ENCODE peak calls at places on chromosomes 3 and 15, in four cellular contexts. D is H1, W is mesendoderm, N is mesenchymal stem cell. X is an unnamed sample.
A peak's percentile ranks its signal among the peaks of the same experiment; 100 is the strongest.

GRCh38 chr15:80003934-80004472 is 33.0 kb upstream of the BCL2A1 start:
- DNase-seq in D (no peak), W (no peak), N (no peak), X (no peak)

GRCh38 chr15:79132770-79133169 is 42.2 kb upstream of the RASGRF1 start:
- DNase-seq in D (no peak), W (no peak), N (no peak), X (no peak)

GRCh38 chr3:126460386-126460785 is 15.3 kb downstream of the ZXDC start:
- DNase-seq in D (no peak), W (no peak), N (no peak), X (no peak)

GRCh38 chr3:131549340-131549739 is 46.6 kb upstream of the MRPL3 start:
- DNase-seq in D (no peak), W (peak; percentile 16), N (no peak), X (no peak)

GRCh38 chr3:188360364-188360881 is 206.5 kb downstream of the LPP start:
- DNase-seq in D (no peak), W (no peak), N (no peak), X (no peak)

GRCh38 chr3:150603888-150604319 is 783 bp downstream of the SELENOT start:
- DNase-seq in D (no peak), W (peak; percentile 61), N (no peak), X (no peak)

GRCh38 chr15:77974098-77974414 is 103.5 kb downstream of the TBC1D2B start:
- DNase-seq in D (no peak), W (no peak), N (peak; percentile 45), X (peak; percentile 56)

GRCh38 chr3:31775383-31775782 is 205.7 kb downstream of the OSBPL10 start:
- DNase-seq in D (no peak), W (no peak), N (no peak), X (no peak)

GRCh38 chr3:45952456-45952855 is 9.2 kb downstream of the CXCR6 start:
- DNase-seq in D (no peak), W (no peak), N (no peak), X (no peak)

GRCh38 chr3:97804471-97804870 is 17.3 kb upstream of the CRYBG3 start:
- DNase-seq in D (no peak), W (no peak), N (peak; percentile 5), X (peak; percentile 10)

GRCh38 chr3:64399205-64399800 is 174.0 kb upstream of the PRICKLE2 start:
- DNase-seq in D (no peak), W (peak; percentile 78), N (peak; percentile 78), X (peak; percentile 70)

DNA sequence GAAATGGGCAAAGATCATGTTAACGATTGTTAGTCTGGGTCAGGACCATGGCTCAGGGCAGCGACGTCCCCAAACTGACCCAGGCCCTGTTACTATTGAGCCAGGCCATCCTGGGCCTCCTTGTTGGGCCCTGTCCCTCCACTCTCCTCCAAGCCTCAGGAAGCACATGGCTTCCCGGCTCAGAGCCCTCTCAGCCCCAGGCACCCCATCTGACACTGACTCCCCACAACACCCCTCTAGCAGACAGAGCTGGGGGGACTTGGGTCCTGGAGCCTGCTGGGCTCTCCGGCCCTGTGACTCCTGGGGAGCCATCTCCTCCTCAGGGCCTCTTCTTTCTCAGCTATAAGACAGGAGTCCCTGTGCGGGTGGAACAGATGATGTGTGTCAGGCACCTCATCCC is 282.2 kb upstream of the TLE3 start:
- DNase-seq in D (no peak), W (no peak), N (no peak), X (no peak)
- H2AK5ac ChIP-seq in D (no peak overlapping the region), W (no peak overlapping the region), N (no peak overlapping the region), X (no peak overlapping the region)

DNA sequence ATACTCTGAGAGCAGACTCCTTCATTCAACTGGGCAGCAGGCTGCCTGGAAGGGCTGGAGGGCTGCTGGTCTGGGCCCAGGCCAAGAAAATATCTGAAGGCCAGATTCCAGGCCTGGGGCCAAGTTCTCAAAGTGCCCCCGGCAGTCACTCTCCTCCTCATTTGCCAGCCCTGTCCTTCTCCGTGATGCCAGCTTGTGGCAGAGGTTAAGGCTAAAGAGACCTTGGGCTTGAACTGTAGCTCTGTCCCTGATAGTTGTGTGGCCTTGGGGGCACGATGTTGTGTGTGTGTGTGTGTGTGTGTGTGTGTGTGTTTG is 39.0 kb downstream of the FAM3D start:
- DNase-seq in D (no peak), W (no peak), N (no peak), X (no peak)
- H2AK5ac ChIP-seq in D (peak overlapping the region; percentile 67), W (no peak overlapping the region), N (no peak overlapping the region), X (peak overlapping the region; percentile 89)

GRCh38 chr3:127538569-127538968 is 52.0 kb downstream of the TPRA1 start:
- DNase-seq in D (no peak), W (no peak), N (no peak), X (no peak)

GRCh38 chr3:127536818-127537810 is 53.4 kb downstream of the TPRA1 start:
- DNase-seq in D (no peak), W (peak; percentile 79), N (no peak), X (no peak)

GRCh38 chr3:127541320-127541719 is 49.2 kb downstream of the TPRA1 start:
- DNase-seq in D (no peak), W (no peak), N (no peak), X (no peak)

GRCh38 chr3:127542441-127542952 is 48.0 kb downstream of the TPRA1 start:
- DNase-seq in D (no peak), W (no peak), N (no peak), X (no peak)

GRCh38 chr3:127539366-127540060 is 51.0 kb downstream of the TPRA1 start:
- DNase-seq in D (no peak), W (no peak), N (no peak), X (no peak)
- H2AK5ac ChIP-seq in D (no peak overlapping the region), W (no peak overlapping the region), N (no peak overlapping the region), X (no peak overlapping the region)

DNA sequence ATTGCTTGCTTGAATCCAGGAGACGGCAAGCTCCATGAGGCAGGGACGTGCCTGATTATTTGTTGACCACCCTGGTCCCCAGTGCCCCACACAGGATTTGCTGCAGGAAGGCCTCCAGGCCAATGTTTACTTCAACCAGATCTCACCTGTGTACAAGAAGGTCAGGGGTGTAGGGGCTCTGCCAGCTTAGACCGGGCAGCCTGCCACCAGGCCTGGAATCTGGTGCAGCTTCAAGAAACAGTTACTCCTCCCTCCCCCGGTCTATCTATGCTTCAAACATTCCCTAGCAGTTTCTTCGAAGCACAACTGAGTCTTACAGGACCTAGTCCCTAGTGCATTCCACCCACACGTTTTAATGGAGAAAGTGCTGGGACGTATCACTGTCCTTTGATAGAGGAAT is 8.1 kb downstream of the SH3BP5 start:
- DNase-seq in D (no peak), W (peak; percentile 37), N (no peak), X (no peak)
- H2AK5ac ChIP-seq in D (no peak overlapping the region), W (no peak overlapping the region), N (no peak overlapping the region), X (no peak overlapping the region)

GRCh38 chr3:51943451-51944391 is 1.6 kb downstream of the PARP3 start:
- DNase-seq in D (no peak), W (no peak), N (no peak), X (no peak)

GRCh38 chr3:51944541-51945021 is 2.4 kb downstream of the PARP3 start:
- DNase-seq in D (no peak), W (no peak), N (no peak), X (no peak)

GRCh38 chr3:51945926-51946500 is 3.9 kb downstream of the PARP3 start:
- DNase-seq in D (no peak), W (no peak), N (no peak), X (no peak)

GRCh38 chr3:51946796-51947195 is 4.6 kb downstream of the PARP3 start:
- DNase-seq in D (no peak), W (no peak), N (no peak), X (no peak)

DNA sequence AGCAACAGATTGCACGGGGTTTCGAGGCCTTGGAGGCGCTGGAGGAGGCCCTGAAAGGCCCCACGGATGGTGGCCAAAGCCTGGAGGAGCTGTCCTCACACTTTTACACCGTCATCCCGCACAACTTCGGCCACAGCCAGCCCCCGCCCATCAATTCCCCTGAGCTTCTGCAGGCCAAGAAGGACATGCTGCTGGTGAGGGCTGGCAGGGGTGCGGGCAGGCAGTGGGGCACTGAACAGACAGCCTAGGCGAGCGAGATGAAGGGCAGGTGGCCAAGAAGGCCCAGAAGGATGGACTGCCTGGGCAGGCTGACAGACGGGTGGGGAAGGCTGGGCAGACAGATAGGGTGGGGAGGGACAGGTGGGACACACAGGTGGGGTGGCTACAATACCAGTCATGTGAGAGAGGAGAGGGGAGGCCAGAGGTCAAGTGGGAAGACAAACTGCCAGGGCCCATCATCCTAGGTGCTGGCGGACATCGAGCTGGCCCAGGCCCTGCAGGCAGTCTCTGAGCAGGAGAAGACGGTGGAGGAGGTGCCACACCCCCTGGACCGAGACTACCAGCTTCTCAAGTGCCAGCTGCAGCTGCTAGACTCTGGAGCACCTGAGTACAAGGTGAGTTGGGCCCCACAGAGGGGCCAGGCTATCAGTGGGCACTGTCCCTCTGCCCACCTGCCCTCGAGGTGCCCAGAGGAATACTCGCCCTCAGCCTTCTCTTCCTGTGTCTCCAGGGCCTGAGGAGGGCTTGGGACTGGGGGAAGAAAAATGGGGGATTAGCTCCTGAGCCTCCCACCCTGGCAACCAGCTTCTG is 3.1 kb downstream of the PARP3 start:
- DNase-seq in D (no peak), W (no peak), N (no peak), X (no peak)
- H2AK5ac ChIP-seq in D (no peak overlapping the region), W (no peak overlapping the region), N (no peak overlapping the region), X (no peak overlapping the region)

DNA sequence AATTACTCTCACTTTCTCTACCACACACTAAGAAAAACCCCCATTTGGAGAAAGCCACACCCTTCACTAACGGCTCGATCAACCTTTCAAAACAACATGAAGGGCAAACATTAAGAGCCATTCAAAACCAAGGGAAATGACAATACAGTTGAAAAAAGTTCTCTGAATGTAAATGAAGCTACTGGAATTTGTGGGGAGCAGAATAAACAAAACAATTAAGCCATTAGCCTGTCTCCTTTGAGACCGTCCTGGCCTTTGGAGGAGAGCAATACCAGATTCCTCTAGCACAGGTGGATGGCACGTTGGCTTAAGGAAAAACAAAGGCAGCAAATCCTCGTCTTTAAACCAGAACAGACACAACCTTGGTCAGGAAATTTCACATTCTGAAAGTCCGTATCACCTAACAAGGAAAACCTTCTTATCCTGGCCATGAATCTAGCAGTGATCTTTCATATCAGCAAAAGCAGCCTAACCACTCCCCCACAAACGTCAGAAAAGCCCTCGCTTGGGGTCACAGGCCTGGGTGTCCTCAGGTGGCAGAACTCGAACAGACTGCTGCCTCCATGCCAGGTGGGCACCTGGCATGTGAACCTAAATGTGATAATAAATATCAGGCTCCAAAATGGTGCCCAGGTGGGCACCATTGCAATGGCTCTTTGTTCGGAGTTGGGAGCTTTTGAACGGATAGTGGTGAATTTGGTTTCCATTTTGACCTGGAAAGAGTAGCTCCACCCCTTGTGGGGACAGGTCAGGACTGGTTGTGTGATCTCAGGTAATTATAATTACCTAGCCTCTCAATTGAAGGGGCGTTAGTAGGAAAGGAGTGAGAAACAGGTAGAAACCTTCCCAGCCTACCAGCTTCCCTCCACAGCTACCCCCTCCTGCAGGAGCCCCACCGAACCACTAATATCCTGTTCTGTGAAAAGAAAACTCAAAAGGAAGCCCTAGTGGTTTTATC is 18.4 kb downstream of the MYO1E start:
- DNase-seq in D (peak; percentile 65), W (peak; percentile 64), N (no peak), X (no peak)
- H2AK5ac ChIP-seq in D (peak overlapping the region; percentile 95), W (no peak overlapping the region), N (no peak overlapping the region), X (no peak overlapping the region)

GRCh38 chr15:90986790-90987507 is 7.4 kb downstream of the PRC1 start:
- DNase-seq in D (no peak), W (no peak), N (no peak), X (no peak)
- H2AK5ac ChIP-seq in D (no peak overlapping the region), W (no peak overlapping the region), N (no peak overlapping the region), X (no peak overlapping the region)

GRCh38 chr3:72753495-72753894 is 94.8 kb downstream of the SHQ1 start:
- DNase-seq in D (no peak), W (no peak), N (no peak), X (no peak)

GRCh38 chr3:72748659-72749058 is 99.6 kb downstream of the SHQ1 start:
- DNase-seq in D (no peak), W (no peak), N (no peak), X (no peak)

GRCh38 chr3:72746412-72747411 is 101.5 kb downstream of the SHQ1 start:
- DNase-seq in D (no peak), W (no peak), N (peak; percentile 27), X (peak; percentile 60)

GRCh38 chr3:72754582-72754981 is 93.7 kb downstream of the SHQ1 start:
- DNase-seq in D (no peak), W (no peak), N (no peak), X (no peak)

GRCh38 chr3:72750405-72750922 is 97.8 kb downstream of the SHQ1 start:
- DNase-seq in D (no peak), W (no peak), N (no peak), X (no peak)
- H2AK5ac ChIP-seq in D (no peak overlapping the region), W (no peak overlapping the region), N (no peak overlapping the region), X (no peak overlapping the region)